ENCODE peak calls at places on chromosomes 13 and 19, in four cellular contexts. One of them, this sample, is unnamed.

GRCh38 chr19:41957161-41957837 is 1.8 kb downstream of the RABAC1 start:
- DNase-seq in hepatocyte: no peak
- DNase-seq in NCI-H187: no peak
- DNase-seq in central memory CD4-positive, alpha-beta T cell: no peak
- DNase-seq in this sample: no peak

GRCh38 chr13:26198116-26198515 is 24.0 kb downstream of the RNF6 start:
- DNase-seq in central memory CD4-positive, alpha-beta T cell: no peak
- DNase-seq in hepatocyte: no peak
- DNase-seq in NCI-H187: no peak
- DNase-seq in this sample: no peak

GRCh38 chr13:104422668-104423067 is 1356.5 kb upstream of the SLC10A2 start:
- DNase-seq in NCI-H187: no peak
- DNase-seq in central memory CD4-positive, alpha-beta T cell: no peak
- DNase-seq in hepatocyte: no peak
- DNase-seq in this sample: no peak

GRCh38 chr13:73673931-73674330 is 460.3 kb downstream of the KLF12 start:
- DNase-seq in NCI-H187: no peak
- DNase-seq in hepatocyte: no peak
- DNase-seq in central memory CD4-positive, alpha-beta T cell: no peak
- DNase-seq in this sample: no peak

GRCh38 chr19:13060233-13060963 is 42.3 kb downstream of the LYL1 start:
- DNase-seq in NCI-H187: no peak
- DNase-seq in central memory CD4-positive, alpha-beta T cell: no peak
- DNase-seq in hepatocyte: no peak
- DNase-seq in this sample: no peak

GRCh38 chr13:113182046-113182445 is 23.6 kb downstream of the PROZ start:
- DNase-seq in central memory CD4-positive, alpha-beta T cell: no peak
- DNase-seq in NCI-H187: no peak
- DNase-seq in hepatocyte: no peak
- DNase-seq in this sample: no peak

GRCh38 chr19:46416077-46416709 is 2.8 kb upstream of the CCDC8 start:
- DNase-seq in hepatocyte: peak
- DNase-seq in NCI-H187: peak
- DNase-seq in central memory CD4-positive, alpha-beta T cell: no peak
- DNase-seq in this sample: peak

GRCh38 chr19:54133957-54134590 is 3.5 kb upstream of the CNOT3 start:
- DNase-seq in NCI-H187: no peak
- DNase-seq in hepatocyte: no peak
- DNase-seq in central memory CD4-positive, alpha-beta T cell: no peak
- DNase-seq in this sample: no peak

GRCh38 chr19:44113784-44114390 is 688 bp downstream of the ZNF225 start:
- DNase-seq in central memory CD4-positive, alpha-beta T cell: no peak
- DNase-seq in NCI-H187: no peak
- DNase-seq in hepatocyte: no peak
- DNase-seq in this sample: peak

GRCh38 chr13:36819811-36820140 is 754 bp downstream of the RFXAP start:
- DNase-seq in NCI-H187: no peak
- DNase-seq in central memory CD4-positive, alpha-beta T cell: peak
- DNase-seq in hepatocyte: peak
- DNase-seq in this sample: peak

GRCh38 chr19:959935-960502 is 24.1 kb upstream of the WDR18 start:
- DNase-seq in central memory CD4-positive, alpha-beta T cell: no peak
- DNase-seq in NCI-H187: no peak
- DNase-seq in hepatocyte: peak
- DNase-seq in this sample: no peak

GRCh38 chr13:105971312-105971711 is 564.1 kb downstream of the EFNB2 start:
- DNase-seq in central memory CD4-positive, alpha-beta T cell: no peak
- DNase-seq in NCI-H187: no peak
- DNase-seq in hepatocyte: peak
- DNase-seq in this sample: no peak

GRCh38 chr13:72648513-72649065 is 78.8 kb downstream of the MZT1 start:
- DNase-seq in central memory CD4-positive, alpha-beta T cell: no peak
- DNase-seq in NCI-H187: no peak
- DNase-seq in hepatocyte: peak
- DNase-seq in this sample: no peak

GRCh38 chr13:64397699-64398098 is 2832.4 kb downstream of the PCDH9 start:
- DNase-seq in central memory CD4-positive, alpha-beta T cell: no peak
- DNase-seq in hepatocyte: no peak
- DNase-seq in NCI-H187: no peak
- DNase-seq in this sample: no peak

GRCh38 chr19:58578430-58578925 is 5.3 kb upstream of the MZF1 start:
- DNase-seq in central memory CD4-positive, alpha-beta T cell: no peak
- DNase-seq in hepatocyte: no peak
- DNase-seq in NCI-H187: no peak
- DNase-seq in this sample: peak

GRCh38 chr19:38894968-38895367 is 4.5 kb downstream of the SIRT2 start:
- DNase-seq in NCI-H187: no peak
- DNase-seq in hepatocyte: no peak
- DNase-seq in central memory CD4-positive, alpha-beta T cell: no peak
- DNase-seq in this sample: no peak

GRCh38 chr13:110133425-110134235 is 173.3 kb downstream of the COL4A1 start:
- DNase-seq in central memory CD4-positive, alpha-beta T cell: no peak
- DNase-seq in NCI-H187: no peak
- DNase-seq in hepatocyte: no peak
- DNase-seq in this sample: no peak

GRCh38 chr19:35806597-35806996 is 6.0 kb downstream of the PRODH2 start:
- DNase-seq in NCI-H187: no peak
- DNase-seq in central memory CD4-positive, alpha-beta T cell: no peak
- DNase-seq in hepatocyte: no peak
- DNase-seq in this sample: no peak

GRCh38 chr19:1472227-1473055 is 6.6 kb downstream of the C19orf25 start:
- DNase-seq in hepatocyte: no peak
- DNase-seq in NCI-H187: no peak
- DNase-seq in central memory CD4-positive, alpha-beta T cell: no peak
- DNase-seq in this sample: no peak

GRCh38 chr19:33440682-33441081 is 67.2 kb downstream of the CEBPG start:
- DNase-seq in hepatocyte: no peak
- DNase-seq in NCI-H187: no peak
- DNase-seq in central memory CD4-positive, alpha-beta T cell: no peak
- DNase-seq in this sample: no peak

GRCh38 chr19:43594710-43595604 is 977 bp downstream of the IRGQ start:
- DNase-seq in central memory CD4-positive, alpha-beta T cell: peak
- DNase-seq in hepatocyte: peak
- DNase-seq in NCI-H187: peak
- DNase-seq in this sample: peak

GRCh38 chr13:42547615-42548014 is 26.3 kb upstream of the TNFSF11 start:
- DNase-seq in central memory CD4-positive, alpha-beta T cell: no peak
- DNase-seq in hepatocyte: no peak
- DNase-seq in NCI-H187: no peak
- DNase-seq in this sample: no peak

GRCh38 chr13:36709136-36709895 is 35.5 kb downstream of the SERTM1 start:
- DNase-seq in hepatocyte: no peak
- DNase-seq in central memory CD4-positive, alpha-beta T cell: no peak
- DNase-seq in NCI-H187: no peak
- DNase-seq in this sample: no peak